ENCODE peak calls at places on chromosome 16, in six cellular contexts. I is esophagus squamous epithelium, R is stomach, X is heart right ventricle, J is psoas muscle, W is thoracic aorta. U is an unnamed sample.
A peak's percentile ranks its signal among the peaks of the same experiment; 100 is the strongest.

GRCh38 chr16:85989376-85989775 is 90.4 kb downstream of the IRF8 start:
- DNase-seq in I (no peak), R (no peak), X (no peak), J (no peak), W (no peak), U (no peak)

GRCh38 chr16:87074635-87075318 is 242.4 kb downstream of the C16orf95 start:
- DNase-seq in I (no peak), R (no peak), X (no peak), J (no peak), W (no peak), U (no peak)

GRCh38 chr16:52997922-52998321 is 54.8 kb downstream of the CHD9NB start:
- DNase-seq in I (no peak), R (no peak), X (no peak), J (no peak), W (no peak), U (no peak)

GRCh38 chr16:85420501-85421337 is 192.4 kb upstream of the GSE1 start:
- DNase-seq in I (no peak), R (peak; percentile 74), X (peak; percentile 16), J (peak; percentile 85), W (no peak), U (peak; percentile 54)

GRCh38 chr16:64705443-64705842 is 416.4 kb downstream of the CDH11 start:
- DNase-seq in I (no peak), R (no peak), X (no peak), J (no peak), W (no peak), U (no peak)

GRCh38 chr16:75810998-75811634 is 84.8 kb upstream of the CPHXL start:
- DNase-seq in I (no peak), R (no peak), X (no peak), J (no peak), W (no peak), U (no peak)

GRCh38 chr16:74570412-74571301 is 36.3 kb downstream of the GLG1 start:
- DNase-seq in I (no peak), R (no peak), X (no peak), J (no peak), W (no peak), U (no peak)

GRCh38 chr16:21950782-21951521 is 2.2 kb upstream of the UQCRC2 start:
- DNase-seq in I (no peak), R (no peak), X (no peak), J (no peak), W (no peak), U (no peak)

GRCh38 chr16:12084436-12084835 is 107.9 kb downstream of the SNX29 start:
- DNase-seq in I (no peak), R (no peak), X (no peak), J (no peak), W (no peak), U (no peak)

GRCh38 chr16:89122322-89122831 is 28.7 kb downstream of the ACSF3 start:
- DNase-seq in I (no peak), R (peak; percentile 73), X (no peak), J (peak; percentile 20), W (no peak), U (no peak)
- TF ChIP-seq CTCF in I (peak; percentile 24), R (no peak), X (no peak), J (no peak), W (no peak), U (no peak)

GRCh38 chr16:1944612-1945199 is 1.7 kb upstream of the MSRB1 start:
- DNase-seq in I (no peak), R (no peak), X (no peak), J (no peak), W (no peak), U (no peak)
- H3K27me3 ChIP-seq in I (no peaks in the 10 kb centered on the region), R (no peaks in the 10 kb centered on the region), X (no peaks in the 10 kb centered on the region), J (no peaks in the 10 kb centered on the region), W (no peaks in the 10 kb centered on the region), U (no peaks in the 10 kb centered on the region)

GRCh38 chr16:30761928-30762902 is at the start of the genes CFAP119 and RNF40:
- DNase-seq in I (peak; percentile 77), R (peak; percentile 97), X (peak; percentile 98), J (peak; percentile 98), W (peak; percentile 90), U (peak; percentile 97)

GRCh38 chr16:30766206-30766921 is 4.2 kb downstream of the RNF40 start:
- DNase-seq in I (no peak), R (no peak), X (no peak), J (no peak), W (no peak), U (no peak)

GRCh38 chr16:30764816-30765465 is 2.8 kb downstream of the RNF40 start:
- DNase-seq in I (no peak), R (no peak), X (no peak), J (no peak), W (no peak), U (no peak)

GRCh38 chr16:30762991-30763725 is 1.0 kb downstream of the RNF40 start:
- DNase-seq in I (no peak), R (no peak), X (no peak), J (no peak), W (no peak), U (no peak)

GRCh38 chr16:30764086-30764485 is 2.0 kb downstream of the RNF40 start:
- DNase-seq in I (no peak), R (no peak), X (no peak), J (no peak), W (no peak), U (no peak)
- H3K4me1 ChIP-seq in I (peaks cover 16% of the 10 kb centered on the region), R (peaks cover 46% of the 10 kb centered on the region), X (peaks cover 38% of the 10 kb centered on the region), J (peaks cover 26% of the 10 kb centered on the region), W (peaks cover 12% of the 10 kb centered on the region), U (peaks cover 54% of the 10 kb centered on the region)

GRCh38 chr16:49348408-49349176 is 25.0 kb upstream of the C16orf78 start:
- DNase-seq in I (no peak), R (no peak), X (no peak), J (no peak), W (no peak), U (no peak)
- TF ChIP-seq CTCF in I (no peak), R (no peak), X (no peak), J (no peak), W (no peak), U (no peak)

GRCh38 chr16:48586083-48586482 is 23.9 kb downstream of the N4BP1 start:
- DNase-seq in I (no peak), R (no peak), X (no peak), J (no peak), W (no peak), U (no peak)

GRCh38 chr16:48575471-48576050 is 34.4 kb downstream of the N4BP1 start:
- DNase-seq in I (no peak), R (no peak), X (no peak), J (no peak), W (no peak), U (no peak)

GRCh38 chr16:48583075-48584065 is 26.6 kb downstream of the N4BP1 start:
- DNase-seq in I (no peak), R (no peak), X (no peak), J (no peak), W (no peak), U (no peak)

GRCh38 chr16:48576927-48577326 is 33.1 kb downstream of the N4BP1 start:
- DNase-seq in I (no peak), R (no peak), X (no peak), J (no peak), W (no peak), U (no peak)

DNA sequence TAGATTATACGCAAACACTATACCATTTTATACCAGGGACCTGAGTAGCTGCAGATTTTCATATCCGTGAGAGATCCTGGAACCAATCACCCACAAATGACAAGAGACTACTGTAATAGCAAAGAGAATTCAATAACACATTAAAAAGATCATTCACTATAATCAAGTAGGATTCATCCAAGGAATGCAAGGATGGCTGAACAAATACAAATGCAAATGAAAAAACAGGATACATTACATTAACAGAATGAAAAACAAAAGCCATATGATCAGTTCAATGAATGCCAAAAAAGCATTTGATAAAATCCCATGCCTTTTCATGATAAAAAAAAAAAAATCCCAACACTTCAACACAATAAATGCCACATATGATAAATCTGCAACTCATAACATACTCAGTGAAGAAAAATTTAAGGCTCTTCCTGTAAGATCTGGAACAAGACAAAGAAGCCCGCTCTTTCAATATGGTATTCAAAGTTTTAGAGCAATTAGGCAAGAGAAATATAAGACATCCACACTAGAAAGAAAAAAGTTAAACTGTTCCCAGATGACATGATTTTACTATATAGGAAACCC is 29.0 kb downstream of the N4BP1 start:
- DNase-seq in I (no peak), R (no peak), X (no peak), J (no peak), W (no peak), U (no peak)
- H3K27me3 ChIP-seq in I (no peaks in the 10 kb centered on the region), R (no peaks in the 10 kb centered on the region), X (no peaks in the 10 kb centered on the region), J (no peaks in the 10 kb centered on the region), W (no peaks in the 10 kb centered on the region), U (no peaks in the 10 kb centered on the region)

DNA sequence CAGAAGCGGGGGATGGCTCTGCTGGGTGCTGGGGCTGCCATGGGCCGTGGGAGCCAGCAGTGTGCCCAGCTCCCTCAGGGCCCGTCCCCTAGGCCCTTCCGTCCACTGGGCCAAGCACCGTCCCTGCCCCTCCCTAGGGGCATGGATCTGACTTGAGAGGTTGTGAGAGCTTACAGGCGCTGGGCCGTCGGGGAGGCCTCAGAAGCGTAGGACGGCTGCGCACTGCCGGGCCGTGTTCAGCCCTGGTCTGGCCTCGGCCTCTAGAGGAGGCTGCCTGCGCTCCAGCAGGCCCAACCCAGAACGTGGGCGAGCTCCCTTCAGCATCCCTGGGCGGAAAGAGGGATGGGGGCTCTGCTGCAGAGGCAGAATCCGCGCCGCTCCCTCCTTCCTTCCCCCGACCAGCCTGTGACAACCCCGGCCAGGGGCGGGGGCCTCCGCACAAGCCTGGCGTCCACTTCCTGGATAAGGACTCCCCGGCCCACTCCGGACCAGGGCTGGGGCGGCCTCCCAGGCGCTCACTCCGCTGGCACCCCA is 685 bp upstream of the MPG start:
- DNase-seq in I (no peak), R (peak; percentile 39), X (peak; percentile 62), J (peak; percentile 77), W (no peak), U (peak; percentile 72)
- H3K4me1 ChIP-seq in I (peaks cover 39% of the 10 kb centered on the region), R (peaks cover 65% of the 10 kb centered on the region), X (peaks cover 65% of the 10 kb centered on the region), J (peaks cover 38% of the 10 kb centered on the region), W (peaks cover 32% of the 10 kb centered on the region), U (peaks cover 62% of the 10 kb centered on the region)

DNA sequence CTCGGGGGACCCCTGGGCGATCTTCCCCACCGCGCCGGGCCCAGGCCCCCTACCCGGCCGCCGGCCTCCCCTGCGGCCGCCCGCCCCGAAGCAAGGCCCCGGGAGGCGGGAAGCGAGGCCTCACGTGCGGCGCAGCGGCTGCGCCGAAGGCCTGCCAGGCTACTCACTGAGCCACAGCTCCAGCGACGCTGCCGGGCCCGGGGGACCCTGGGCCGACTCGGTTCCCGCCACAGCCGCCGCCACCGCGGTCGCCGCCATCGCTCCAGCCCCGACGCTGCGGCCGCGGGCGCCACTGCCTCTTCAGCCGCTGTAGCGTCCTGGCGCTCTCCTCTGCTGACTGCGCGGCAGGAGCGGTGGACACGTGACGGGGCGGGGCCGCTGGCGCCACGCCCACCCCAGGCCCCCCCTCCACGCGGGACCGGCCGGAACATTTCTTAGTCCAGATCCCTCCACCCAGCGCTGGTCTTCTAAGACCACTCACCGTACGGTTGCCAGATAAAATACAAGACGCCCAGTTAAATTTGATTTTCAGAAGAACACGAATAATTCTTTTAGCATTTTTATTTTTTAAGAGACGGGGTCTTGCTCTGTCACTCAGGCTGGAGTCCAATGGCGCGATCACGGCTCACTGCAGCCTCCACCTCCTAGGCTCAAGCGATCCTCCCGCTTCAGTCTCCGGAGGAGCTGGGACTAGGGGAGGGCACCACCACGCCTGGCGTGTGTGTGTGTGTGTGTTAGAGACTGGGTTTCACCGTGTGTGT is at the start of gene GGA2:
- DNase-seq in I (no peak), R (peak; percentile 88), X (peak; percentile 80), J (peak; percentile 91), W (peak; percentile 35), U (peak; percentile 91)
- TF ChIP-seq CTCF in I (no peak), R (no peak), X (no peak), J (peak; percentile 11), W (no peak), U (no peak)

GRCh38 chr16:2966803-2967184 is 2.4 kb upstream of the PAQR4 start:
- DNase-seq in I (no peak), R (peak; percentile 55), X (no peak), J (no peak), W (no peak), U (no peak)
- H3K27me3 ChIP-seq in I (peaks cover 49% of the 10 kb centered on the region), R (peaks cover 87% of the 10 kb centered on the region), X (peaks cover 72% of the 10 kb centered on the region), J (peaks cover 68% of the 10 kb centered on the region), W (peaks cover 36% of the 10 kb centered on the region), U (peaks cover 65% of the 10 kb centered on the region)